ENCODE peak calls at places on chromosomes 12 and 14, in eight cellular contexts. V, O, M, P, S, X, T and N are unnamed samples. For H3K4me1, the result is how much of the 10 kb centered on the place peaks cover.

GRCh38 chr14:53640695-53641094 is 315.9 kb downstream of the BMP4 start:
- DNase-seq in V (peak), O (peak), M (no peak), P (peak), S (no peak), X (no peak), T (no peak), N (no peak)

GRCh38 chr14:100900837-100901390 is 2.6 kb downstream of the RTL1 start:
- DNase-seq in V (no peak), O (no peak), M (peak), P (no peak), S (no peak), X (peak), T (no peak), N (peak)

GRCh38 chr14:68730811-68731425 is 61.9 kb downstream of the ZFP36L1 start:
- DNase-seq in V (no peak), O (no peak), M (no peak), P (no peak), S (no peak), X (no peak), T (no peak), N (no peak)

GRCh38 chr14:101954501-101954900 is 9.9 kb upstream of the DYNC1H1 start:
- DNase-seq in V (no peak), O (no peak), M (no peak), P (no peak), S (no peak), X (no peak), T (no peak), N (no peak)

GRCh38 chr12:34599530-34600513 is 577.5 kb downstream of the ALG10 start:
- DNase-seq in V (no peak), O (no peak), M (no peak), P (no peak), S (peak), X (peak), T (no peak), N (peak)

GRCh38 chr14:50768693-50769092 is 62.3 kb downstream of the NIN start:
- DNase-seq in V (no peak), O (no peak), M (no peak), P (peak), S (no peak), X (no peak), T (no peak), N (no peak)

GRCh38 chr14:72723741-72724530 is 170.0 kb downstream of the DPF3 start:
- DNase-seq in V (peak), O (no peak), M (peak), P (no peak), S (no peak), X (no peak), T (no peak), N (no peak)

GRCh38 chr14:89337912-89338311 is 79.1 kb downstream of the FOXN3 start:
- DNase-seq in V (peak), O (no peak), M (peak), P (no peak), S (no peak), X (no peak), T (no peak), N (peak)

GRCh38 chr12:80226576-80226975 is 127.2 kb downstream of the OTOGL start:
- DNase-seq in V (peak), O (peak), M (no peak), P (peak), S (no peak), X (no peak), T (no peak), N (peak)

GRCh38 chr14:39469094-39469710 is 37.0 kb upstream of the FBXO33 start:
- DNase-seq in V (peak), O (no peak), M (peak), P (no peak), S (no peak), X (no peak), T (no peak), N (no peak)

GRCh38 chr14:77051101-77051500 is 22.6 kb upstream of the IRF2BPL start:
- DNase-seq in V (no peak), O (no peak), M (peak), P (no peak), S (peak), X (no peak), T (peak), N (peak)

GRCh38 chr12:42854208-42854607 is 264.7 kb upstream of the PRICKLE1 start:
- DNase-seq in V (peak), O (no peak), M (no peak), P (peak), S (no peak), X (no peak), T (no peak), N (no peak)

GRCh38 chr14:23349156-23349845 is 3.4 kb downstream of the SLC22A17 start:
- DNase-seq in V (no peak), O (no peak), M (no peak), P (no peak), S (no peak), X (no peak), T (no peak), N (peak)

GRCh38 chr12:115801826-115802225 is 475.7 kb downstream of the MED13L start:
- DNase-seq in V (no peak), O (no peak), M (peak), P (no peak), S (no peak), X (no peak), T (no peak), N (no peak)

GRCh38 chr12:57604454-57605307 is at the start of gene DTX3:
- DNase-seq in V (peak), O (no peak), M (peak), P (no peak), S (peak), X (no peak), T (no peak), N (peak)
- H3K4me3 ChIP-seq in V (peak), O (peak), M (peak), P (peak), S (peak), X (no peak), T (peak), N (peak)

GRCh38 chr12:113159937-113160336 is 10.4 kb downstream of the CFAP73 start:
- DNase-seq in V (no peak), O (no peak), M (no peak), P (no peak), S (no peak), X (no peak), T (no peak), N (peak)
- H3K4me1 ChIP-seq in V (under half), O (under half), M (under half), P (under half), S (under half), X (under half), T (under half), N (under half)

GRCh38 chr14:71320734-71321555 is 413.7 kb downstream of the PCNX1 start:
- DNase-seq in V (peak), O (peak), M (peak), P (peak), S (peak), X (peak), T (peak), N (peak)

GRCh38 chr14:71324767-71325272 is 417.6 kb downstream of the PCNX1 start:
- DNase-seq in V (no peak), O (peak), M (peak), P (no peak), S (no peak), X (no peak), T (no peak), N (no peak)

GRCh38 chr14:71320107-71320733 is 413.0 kb downstream of the PCNX1 start:
- DNase-seq in V (peak), O (peak), M (peak), P (peak), S (peak), X (peak), T (peak), N (peak)

GRCh38 chr14:71321556-71322315 is 414.5 kb downstream of the PCNX1 start:
- DNase-seq in V (peak), O (peak), M (peak), P (peak), S (no peak), X (no peak), T (no peak), N (peak)

GRCh38 chr14:71322660-71323250 is 415.5 kb downstream of the PCNX1 start:
- DNase-seq in V (peak), O (peak), M (peak), P (peak), S (no peak), X (no peak), T (no peak), N (peak)
- TF ChIP-seq CTCF in V (peak), O (peak), M (peak), P (peak), S (no peak), X (no peak), T (peak), N (peak)

GRCh38 chr14:93940437-93940836 is 13.3 kb downstream of the FAM181A start:
- DNase-seq in V (no peak), O (no peak), M (no peak), P (no peak), S (no peak), X (no peak), T (no peak), N (no peak)

GRCh38 chr14:93938766-93939303 is 11.7 kb downstream of the FAM181A start:
- DNase-seq in V (no peak), O (no peak), M (no peak), P (no peak), S (peak), X (no peak), T (no peak), N (peak)

GRCh38 chr14:93941293-93941910 is 14.3 kb downstream of the FAM181A start:
- DNase-seq in V (peak), O (peak), M (no peak), P (peak), S (no peak), X (no peak), T (no peak), N (peak)

GRCh38 chr14:93937519-93937918 is 10.4 kb downstream of the FAM181A start:
- DNase-seq in V (no peak), O (peak), M (no peak), P (no peak), S (no peak), X (no peak), T (no peak), N (peak)

GRCh38 chr14:93939304-93940229 is 12.4 kb downstream of the FAM181A start:
- DNase-seq in V (peak), O (peak), M (peak), P (peak), S (peak), X (peak), T (peak), N (peak)
- H3K4me3 ChIP-seq in V (no peak), O (no peak), M (no peak), P (no peak), S (peak), X (no peak), T (peak), N (peak)

GRCh38 chr12:45278447-45278846 is 62.6 kb downstream of the ANO6 start:
- DNase-seq in V (peak), O (no peak), M (no peak), P (no peak), S (no peak), X (no peak), T (no peak), N (no peak)

GRCh38 chr12:45276154-45276553 is 60.3 kb downstream of the ANO6 start:
- DNase-seq in V (no peak), O (no peak), M (no peak), P (no peak), S (no peak), X (no peak), T (no peak), N (no peak)

GRCh38 chr12:45269407-45269741 is 53.5 kb downstream of the ANO6 start:
- DNase-seq in V (no peak), O (no peak), M (no peak), P (no peak), S (no peak), X (no peak), T (no peak), N (no peak)

GRCh38 chr12:45268672-45269406 is 52.9 kb downstream of the ANO6 start:
- DNase-seq in V (peak), O (peak), M (peak), P (peak), S (no peak), X (peak), T (peak), N (no peak)

GRCh38 chr12:45273717-45274271 is 57.9 kb downstream of the ANO6 start:
- DNase-seq in V (peak), O (peak), M (peak), P (peak), S (no peak), X (peak), T (no peak), N (peak)
- H3K4me1 ChIP-seq in V (under half), O (under half), M (under half), P (under half), S (under half), X (under half), T (under half), N (under half)

GRCh38 chr12:106955377-106956047 is at the start of gene TMEM263:
- DNase-seq in V (peak), O (peak), M (peak), P (peak), S (peak), X (peak), T (peak), N (peak)

GRCh38 chr12:106957617-106958016 is 1.9 kb downstream of the TMEM263 start:
- DNase-seq in V (no peak), O (no peak), M (no peak), P (no peak), S (no peak), X (no peak), T (no peak), N (no peak)

GRCh38 chr12:106954462-106955376 is 988 bp upstream of the TMEM263 start:
- DNase-seq in V (peak), O (peak), M (no peak), P (no peak), S (peak), X (peak), T (no peak), N (peak)

GRCh38 chr12:106953352-106954260 is 2.1 kb upstream of the TMEM263 start:
- DNase-seq in V (no peak), O (no peak), M (no peak), P (peak), S (no peak), X (no peak), T (no peak), N (peak)

GRCh38 chr12:106956048-106956935 is 585 bp downstream of the TMEM263 start:
- DNase-seq in V (peak), O (peak), M (peak), P (peak), S (peak), X (peak), T (peak), N (peak)
- TF ChIP-seq CTCF in V (no peak), O (peak), M (peak), P (no peak), S (no peak), X (no peak), T (no peak), N (no peak)